ENCODE peak calls at places on chromosomes 1 and 21, in seven cellular contexts. I is IMR-90; Q is SK-N-SH; N is CD8-positive, alpha-beta T cell; P is PC-9; U is stomach; Z is BE2C. X is an unnamed sample. For H3K4me1, the result is how much of the 10 kb centered on the place peaks cover.

GRCh38 chr1:151867785-151868403 is 14.4 kb upstream of the THEM5 start:
- DNase-seq in I (peak), Q (no peak), N (no peak), P (no peak), U (no peak), Z (no peak), X (peak)

GRCh38 chr21:45427331-45428271 is 22.6 kb downstream of the COL18A1 start:
- DNase-seq in I (peak), Q (no peak), N (no peak), P (peak), U (peak), Z (peak), X (peak)

GRCh38 chr1:227944066-227944930 is 3.4 kb downstream of the WNT9A start:
- DNase-seq in I (no peak), Q (no peak), N (no peak), P (no peak), U (peak), Z (no peak), X (no peak)

GRCh38 chr1:3598051-3598471 is 13.2 kb downstream of the MEGF6 start:
- DNase-seq in I (no peak), Q (no peak), N (no peak), P (no peak), U (no peak), Z (no peak), X (no peak)

GRCh38 chr21:45980697-45981096 is 873 bp upstream of the COL6A1 start:
- DNase-seq in I (no peak), Q (no peak), N (no peak), P (no peak), U (no peak), Z (no peak), X (no peak)

GRCh38 chr1:222757673-222758268 is 20.8 kb downstream of the FAM177B start:
- DNase-seq in I (no peak), Q (no peak), N (no peak), P (no peak), U (no peak), Z (no peak), X (no peak)

GRCh38 chr1:14662116-14662515 is 63.6 kb downstream of the KAZN start:
- DNase-seq in I (no peak), Q (no peak), N (no peak), P (no peak), U (no peak), Z (no peak), X (no peak)

GRCh38 chr1:155893389-155894142 is 17.6 kb downstream of the RIT1 start:
- DNase-seq in I (peak), Q (no peak), N (no peak), P (peak), U (no peak), Z (no peak), X (peak)

GRCh38 chr21:36169465-36170128 is 13.0 kb downstream of the DOP1B start:
- DNase-seq in I (no peak), Q (no peak), N (no peak), P (no peak), U (no peak), Z (no peak), X (no peak)

GRCh38 chr1:226110249-226111108 is 48.0 kb downstream of the H3-3A start:
- DNase-seq in I (peak), Q (peak), N (peak), P (peak), U (peak), Z (peak), X (peak)

GRCh38 chr1:112457241-112457640 is 51.5 kb upstream of the WNT2B start:
- DNase-seq in I (peak), Q (no peak), N (no peak), P (no peak), U (no peak), Z (no peak), X (peak)

GRCh38 chr21:44306926-44307687 is 7.3 kb downstream of the PFKL start:
- DNase-seq in I (peak), Q (no peak), N (no peak), P (no peak), U (no peak), Z (no peak), X (peak)

GRCh38 chr1:37134599-37134998 is 100.3 kb upstream of the GRIK3 start:
- DNase-seq in I (no peak), Q (no peak), N (no peak), P (no peak), U (no peak), Z (no peak), X (no peak)

GRCh38 chr1:37135032-37135431 is 100.7 kb upstream of the GRIK3 start:
- DNase-seq in I (no peak), Q (no peak), N (no peak), P (no peak), U (no peak), Z (no peak), X (no peak)

GRCh38 chr1:37131281-37131680 is 97.0 kb upstream of the GRIK3 start:
- DNase-seq in I (no peak), Q (no peak), N (no peak), P (no peak), U (no peak), Z (no peak), X (no peak)

GRCh38 chr1:37133276-37134145 is 99.2 kb upstream of the GRIK3 start:
- DNase-seq in I (no peak), Q (no peak), N (no peak), P (no peak), U (no peak), Z (no peak), X (no peak)

GRCh38 chr1:37137018-37137417 is 102.7 kb upstream of the GRIK3 start:
- DNase-seq in I (no peak), Q (no peak), N (no peak), P (no peak), U (no peak), Z (no peak), X (no peak)
- H3K4me1 ChIP-seq in I (under half), Q (under half), N (under half), P (under half), U (under half), Z (under half), X (under half)

GRCh38 chr1:23885222-23885621 is 17.1 kb upstream of the FUCA1 start:
- DNase-seq in I (no peak), Q (no peak), N (no peak), P (no peak), U (no peak), Z (no peak), X (no peak)

GRCh38 chr1:23889074-23889473 is 21.0 kb upstream of the FUCA1 start:
- DNase-seq in I (no peak), Q (no peak), N (no peak), P (no peak), U (no peak), Z (no peak), X (no peak)
- H3K4me3 ChIP-seq in I (no peak), Q (no peak), N (no peak), P (no peak), U (no peak), Z (no peak), X (no peak)

GRCh38 chr1:224498574-224499170 is 64.1 kb upstream of the WDR26 start:
- DNase-seq in I (peak), Q (no peak), N (no peak), P (peak), U (no peak), Z (no peak), X (peak)

GRCh38 chr1:224501836-224502235 is 67.2 kb upstream of the WDR26 start:
- DNase-seq in I (no peak), Q (no peak), N (no peak), P (no peak), U (no peak), Z (no peak), X (no peak)

GRCh38 chr1:224502459-224503160 is 68.0 kb upstream of the WDR26 start:
- DNase-seq in I (no peak), Q (peak), N (no peak), P (no peak), U (peak), Z (no peak), X (no peak)

GRCh38 chr1:224499204-224499603 is 64.6 kb upstream of the WDR26 start:
- DNase-seq in I (no peak), Q (no peak), N (no peak), P (no peak), U (no peak), Z (no peak), X (no peak)

GRCh38 chr1:224500802-224501201 is 66.2 kb upstream of the WDR26 start:
- DNase-seq in I (no peak), Q (no peak), N (no peak), P (no peak), U (no peak), Z (no peak), X (no peak)
- H3K4me1 ChIP-seq in I (under half), Q (under half), N (under half), P (half or more), U (half or more), Z (under half), X (under half)

GRCh38 chr1:31182352-31182751 is 57.3 kb downstream of the NKAIN1 start:
- DNase-seq in I (peak), Q (peak), N (peak), P (peak), U (peak), Z (peak), X (peak)
- H3K4me3 ChIP-seq in I (no peak), Q (no peak), N (no peak), P (no peak), U (peak), Z (peak), X (no peak)

DNA sequence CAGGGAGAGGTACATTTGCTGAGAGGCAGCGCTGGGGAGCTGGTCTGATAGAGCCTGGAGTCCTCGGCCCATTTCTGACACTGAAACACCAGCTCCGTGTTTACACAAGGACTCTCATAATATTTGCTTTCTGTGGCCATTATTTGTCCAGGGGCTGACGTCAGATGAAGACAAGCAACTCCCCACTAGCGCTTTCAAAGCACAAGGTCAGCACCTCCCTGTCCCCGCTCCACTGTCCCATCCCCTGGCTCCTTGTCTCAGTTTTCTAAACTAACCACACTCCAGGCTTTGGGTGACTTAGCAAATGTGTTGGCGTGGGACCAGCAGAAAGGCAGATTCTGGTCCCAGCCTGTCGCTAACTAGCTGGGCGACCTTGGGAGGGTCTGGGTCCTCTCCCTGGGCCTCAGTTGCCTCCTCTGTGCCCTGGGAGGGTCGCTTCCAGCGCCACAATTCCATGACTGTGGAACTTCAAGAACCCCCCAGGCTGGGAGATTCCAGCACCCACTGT is 37.4 kb upstream of the ZBTB40 start:
- DNase-seq in I (peak), Q (no peak), N (no peak), P (peak), U (peak), Z (no peak), X (no peak)
- H3K4me1 ChIP-seq in I (under half), Q (under half), N (under half), P (under half), U (under half), Z (under half), X (under half)

GRCh38 chr1:21175670-21176581 is 771 bp downstream of the EIF4G3 start:
- DNase-seq in I (no peak), Q (peak), N (peak), P (peak), U (peak), Z (peak), X (no peak)

GRCh38 chr1:21174638-21175323 is 1.9 kb downstream of the EIF4G3 start:
- DNase-seq in I (peak), Q (no peak), N (no peak), P (no peak), U (no peak), Z (no peak), X (peak)

GRCh38 chr1:21175324-21175669 is 1.4 kb downstream of the EIF4G3 start:
- DNase-seq in I (peak), Q (peak), N (no peak), P (no peak), U (peak), Z (no peak), X (peak)

GRCh38 chr1:21176589-21177555 is at the start of gene EIF4G3:
- DNase-seq in I (peak), Q (peak), N (peak), P (peak), U (peak), Z (peak), X (peak)

DNA sequence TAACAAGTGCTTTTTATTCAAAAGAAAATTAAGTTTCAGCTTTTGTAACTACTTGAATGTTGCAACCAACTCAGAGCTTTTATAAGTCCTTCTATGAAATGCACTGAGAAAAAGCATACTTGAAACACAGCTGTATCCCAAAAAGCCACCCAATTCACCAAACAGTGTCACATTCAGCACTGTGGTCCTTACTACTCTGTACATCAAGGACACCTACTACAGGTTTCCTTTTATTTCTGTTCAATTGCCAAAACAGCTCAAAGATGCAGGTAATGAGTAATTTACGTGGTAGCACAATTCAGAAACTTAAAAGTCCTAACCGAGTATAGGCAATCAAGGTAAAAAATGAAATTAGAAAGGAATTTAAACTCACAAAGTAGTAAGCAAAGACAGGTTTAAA is 2.5 kb downstream of the EIF4G3 start:
- DNase-seq in I (no peak), Q (no peak), N (no peak), P (no peak), U (no peak), Z (no peak), X (no peak)
- H3K4me3 ChIP-seq in I (peak), Q (peak), N (no peak), P (peak), U (peak), Z (peak), X (peak)